ENCODE peak calls at places on chromosomes 11 and 22, in five cellular contexts. K is endothelial cell, C is OCI-M1, W is GM18507, I is kidney tubule cell. Q is an unnamed sample.

GRCh38 chr11:132561937-132562336 is 970.4 kb downstream of the OPCML start:
- DNase-seq in K (no peak), C (no peak), W (no peak), I (no peak), Q (no peak)

GRCh38 chr11:23310276-23310675 is 450.0 kb upstream of the CCDC179 start:
- DNase-seq in K (no peak), C (no peak), W (no peak), I (no peak), Q (peak; percentile 39)

GRCh38 chr22:35839811-35840739 is 122.4 kb downstream of the APOL5 start:
- DNase-seq in K (peak; percentile 83), C (peak; percentile 93), W (no peak), I (peak; percentile 96), Q (peak; percentile 98)

GRCh38 chr11:80096736-80097135 is 655.9 kb upstream of the TENM4 start:
- DNase-seq in K (no peak), C (no peak), W (no peak), I (peak; percentile 98), Q (peak; percentile 64)

GRCh38 chr11:61140416-61140815 is 20.8 kb downstream of the VPS37C start:
- DNase-seq in K (no peak), C (no peak), W (no peak), I (no peak), Q (no peak)

GRCh38 chr11:16001899-16002426 is 354.4 kb downstream of the SOX6 start:
- DNase-seq in K (no peak), C (peak; percentile 26), W (no peak), I (peak; percentile 57), Q (no peak)

GRCh38 chr11:36308577-36308976 is 12.5 kb downstream of the PRR5L start:
- DNase-seq in K (no peak), C (no peak), W (no peak), I (peak; percentile 73), Q (no peak)

GRCh38 chr11:102005306-102005705 is 41.9 kb upstream of the CFAP300 start:
- DNase-seq in K (no peak), C (no peak), W (no peak), I (no peak), Q (no peak)

GRCh38 chr22:29122041-29122440 is 49.2 kb downstream of the KREMEN1 start:
- DNase-seq in K (no peak), C (peak; percentile 21), W (no peak), I (no peak), Q (no peak)

GRCh38 chr11:34495239-34495723 is 18.3 kb downstream of the ELF5 start:
- DNase-seq in K (no peak), C (no peak), W (no peak), I (no peak), Q (no peak)

GRCh38 chr11:61762216-61762615 is 9.8 kb downstream of the MYRF start:
- DNase-seq in K (no peak), C (no peak), W (no peak), I (no peak), Q (no peak)

Q was measured in cardiac muscle cell.